ENCODE peak calls at places on chromosomes 12 and 14, in four cellular contexts. E is COLO829, Z is HL-60, K is posterior vena cava. F is an unnamed sample.

GRCh38 chr12:94109154-94109553 is 39.2 kb upstream of the PLXNC1 start:
- DNase-seq in E (peak), Z (no peak), K (no peak), F (peak)

GRCh38 chr14:63857467-63858030 is 4.7 kb downstream of the SYNE2 start:
- DNase-seq in E (no peak), Z (no peak), K (no peak), F (no peak)

GRCh38 chr14:90602088-90602687 is 205.4 kb downstream of the CALM1 start:
- DNase-seq in E (no peak), Z (no peak), K (no peak), F (no peak)

GRCh38 chr14:36843410-36843809 is 181.8 kb downstream of the PAX9 start:
- DNase-seq in E (no peak), Z (no peak), K (no peak), F (no peak)

GRCh38 chr12:85781751-85782150 is 54.5 kb downstream of the RASSF9 start:
- DNase-seq in E (no peak), Z (no peak), K (no peak), F (no peak)

GRCh38 chr12:75690556-75690955 is 179.1 kb upstream of the KRR1 start:
- DNase-seq in E (no peak), Z (no peak), K (no peak), F (no peak)

GRCh38 chr14:96055065-96055752 is 16.0 kb downstream of the C14orf132 start:
- DNase-seq in E (no peak), Z (no peak), K (no peak), F (peak)

GRCh38 chr14:104603623-104604401 is 760 bp downstream of the TMEM179 start:
- DNase-seq in E (no peak), Z (no peak), K (peak), F (no peak)

GRCh38 chr12:31570880-31571279 is 20.1 kb downstream of the DENND5B start:
- DNase-seq in E (no peak), Z (no peak), K (no peak), F (no peak)

GRCh38 chr12:118190266-118190665 is 54.3 kb downstream of the PEBP1 start:
- DNase-seq in E (no peak), Z (no peak), K (no peak), F (no peak)

GRCh38 chr14:72947366-72948160 is 21.3 kb downstream of the DCAF4 start:
- DNase-seq in E (no peak), Z (no peak), K (peak), F (no peak)

GRCh38 chr12:92055877-92056276 is 89.8 kb downstream of the BTG1 start:
- DNase-seq in E (no peak), Z (no peak), K (no peak), F (no peak)

GRCh38 chr12:75699728-75700496 is 188.5 kb upstream of the KRR1 start:
- DNase-seq in E (no peak), Z (no peak), K (no peak), F (no peak)

GRCh38 chr14:61549425-61549824 is 145.9 kb upstream of the HIF1A start:
- DNase-seq in E (no peak), Z (no peak), K (no peak), F (no peak)

GRCh38 chr14:51999084-51999483 is 9.7 kb downstream of the RTRAF start:
- DNase-seq in E (no peak), Z (no peak), K (no peak), F (no peak)

GRCh38 chr12:96774501-96775256 is 132.4 kb upstream of the NEDD1 start:
- DNase-seq in E (no peak), Z (no peak), K (no peak), F (no peak)